ENCODE peak calls at places on chromosomes 2 and 18, in seven cellular contexts. T, Z, M, D, U, K and I are unnamed samples.
A peak's percentile ranks its signal among the peaks of the same experiment; 100 is the strongest.

GRCh38 chr2:172107690-172108586 is 5.2 kb upstream of the DLX2 start:
- DNase-seq in D (no peak), Z (no peak), K (no peak), M (no peak), U (no peak), T (no peak), I (no peak)

GRCh38 chr2:111118455-111119003 is 2.2 kb upstream of the BCL2L11 start:
- DNase-seq in Z (peak; percentile 43), M (no peak), K (no peak), U (peak; percentile 36), T (no peak), D (no peak), I (no peak)

GRCh38 chr2:8303322-8303832 is 378.5 kb upstream of the ID2 start:
- DNase-seq in Z (peak; percentile 74), K (peak; percentile 62), D (peak; percentile 69), M (no peak), U (peak; percentile 57), T (no peak), I (peak; percentile 82)

GRCh38 chr2:127293386-127293757 is 572 bp downstream of the ERCC3 start:
- DNase-seq in Z (no peak), K (peak; percentile 8), T (no peak), M (peak; percentile 3), D (peak; percentile 27), U (no peak), I (no peak)

GRCh38 chr2:230124792-230125452 is 56.2 kb upstream of the SLC16A14 start:
- DNase-seq in Z (peak; percentile 37), U (peak; percentile 17), D (no peak), K (no peak), M (no peak), T (no peak), I (no peak)

GRCh38 chr18:59988098-59988706 is 88.4 kb downstream of the PMAIP1 start:
- DNase-seq in M (peak; percentile 79), Z (no peak), T (no peak), U (no peak), D (peak; percentile 74), K (peak; percentile 35), I (no peak)

GRCh38 chr2:236286866-236287545 is 22.8 kb upstream of the ASB18 start:
- DNase-seq in U (no peak), T (no peak), K (no peak), M (no peak), D (no peak), Z (no peak), I (no peak)

GRCh38 chr2:109351164-109351756 is 222.3 kb downstream of the SH3RF3 start:
- DNase-seq in Z (peak; percentile 78), D (peak; percentile 58), T (no peak), K (no peak), U (peak; percentile 69), M (peak; percentile 55), I (no peak)

GRCh38 chr2:127218843-127219715 is 1.0 kb downstream of the CYP27C1 start:
- DNase-seq in T (no peak), K (no peak), U (no peak), Z (no peak), D (no peak), M (no peak), I (no peak)

GRCh38 chr2:240449764-240450531 is 14.5 kb downstream of the GPC1 start:
- DNase-seq in T (no peak), U (peak; percentile 10), K (no peak), M (no peak), D (no peak), Z (peak; percentile 31), I (no peak)

GRCh38 chr2:240917684-240918257 is 11.6 kb downstream of the CROCC2 start:
- DNase-seq in Z (no peak), M (no peak), U (no peak), K (no peak), T (no peak), D (no peak), I (no peak)

GRCh38 chr2:145464901-145465300 is 945.0 kb upstream of the ZEB2 start:
- DNase-seq in U (no peak), M (no peak), D (no peak), Z (no peak), T (no peak), K (no peak), I (no peak)

GRCh38 chr2:46229134-46230063 is 67.8 kb upstream of the EPAS1 start:
- DNase-seq in T (no peak), Z (no peak), M (no peak), U (no peak), D (peak; percentile 29), K (no peak), I (peak; percentile 31)

GRCh38 chr2:85134255-85135065 is 1.3 kb downstream of the TCF7L1 start:
- DNase-seq in K (no peak), M (peak; percentile 63), Z (peak; percentile 63), T (no peak), U (peak; percentile 57), D (peak; percentile 8), I (no peak)

GRCh38 chr2:218727502-218728165 is 17.0 kb downstream of the TTLL4 start:
- DNase-seq in Z (no peak), K (no peak), D (peak; percentile 15), T (no peak), M (no peak), U (no peak), I (no peak)

GRCh38 chr2:238257786-238258700 is 18.2 kb upstream of the HES6 start:
- DNase-seq in K (no peak), U (peak; percentile 2), Z (peak; percentile 12), D (no peak), M (no peak), T (peak; percentile 57), I (no peak)

GRCh38 chr2:162840598-162841246 is 2.2 kb upstream of the KCNH7 start:
- DNase-seq in Z (no peak), D (peak; percentile 60), K (no peak), T (no peak), U (no peak), M (peak; percentile 71), I (peak; percentile 12)

GRCh38 chr2:132477436-132477835 is 60.8 kb downstream of the GPR39 start:
- DNase-seq in Z (no peak), D (no peak), U (no peak), K (no peak), M (no peak), T (no peak), I (no peak)

GRCh38 chr2:224934542-224935188 is 107.6 kb downstream of the DOCK10 start:
- DNase-seq in Z (no peak), T (no peak), U (no peak), K (no peak), M (peak; percentile 64), D (no peak), I (no peak)

GRCh38 chr18:36850527-36851201 is 21.7 kb downstream of the KIAA1328 start:
- DNase-seq in T (no peak), Z (no peak), U (no peak), M (peak; percentile 83), D (no peak), K (no peak), I (no peak)